ENCODE peak calls at places on chromosome 11, in eight cellular contexts. One of them, this sample, is unnamed. For H3K4me1, the result is how much of the 10 kb centered on the place peaks cover.

GRCh38 chr11:122100222-122101080 is 15.6 kb downstream of the BLID start:
- DNase-seq in tibial nerve: peak
- DNase-seq in cardiac muscle cell: peak
- DNase-seq in upper lobe of right lung: peak
- DNase-seq in heart left ventricle: peak
- DNase-seq in ovary: peak
- DNase-seq in right atrium auricular region: peak
- DNase-seq in psoas muscle: peak
- DNase-seq in this sample: peak

GRCh38 chr11:37506516-37506915 is 908.5 kb upstream of the RAG2 start:
- DNase-seq in heart left ventricle: no peak
- DNase-seq in cardiac muscle cell: peak
- DNase-seq in psoas muscle: no peak
- DNase-seq in ovary: no peak
- DNase-seq in right atrium auricular region: no peak
- DNase-seq in upper lobe of right lung: no peak
- DNase-seq in tibial nerve: no peak
- DNase-seq in this sample: no peak

GRCh38 chr11:60631939-60632338 is 67.5 kb upstream of the MS4A8 start:
- DNase-seq in right atrium auricular region: no peak
- DNase-seq in tibial nerve: no peak
- DNase-seq in ovary: no peak
- DNase-seq in heart left ventricle: no peak
- DNase-seq in psoas muscle: no peak
- DNase-seq in cardiac muscle cell: no peak
- DNase-seq in upper lobe of right lung: no peak
- DNase-seq in this sample: no peak

GRCh38 chr11:81989093-81989492 is 744.6 kb downstream of the FAM181B start:
- DNase-seq in psoas muscle: no peak
- DNase-seq in tibial nerve: no peak
- DNase-seq in heart left ventricle: no peak
- DNase-seq in upper lobe of right lung: no peak
- DNase-seq in cardiac muscle cell: no peak
- DNase-seq in right atrium auricular region: no peak
- DNase-seq in ovary: no peak
- DNase-seq in this sample: no peak

GRCh38 chr11:78902771-78903507 is 328.3 kb upstream of the NARS2 start:
- DNase-seq in heart left ventricle: no peak
- DNase-seq in upper lobe of right lung: no peak
- DNase-seq in tibial nerve: no peak
- DNase-seq in ovary: no peak
- DNase-seq in right atrium auricular region: no peak
- DNase-seq in psoas muscle: no peak
- DNase-seq in cardiac muscle cell: no peak
- DNase-seq in this sample: no peak

GRCh38 chr11:120652705-120653335 is 141.3 kb downstream of the GRIK4 start:
- DNase-seq in upper lobe of right lung: no peak
- DNase-seq in heart left ventricle: no peak
- DNase-seq in right atrium auricular region: no peak
- DNase-seq in ovary: no peak
- DNase-seq in cardiac muscle cell: peak
- DNase-seq in psoas muscle: no peak
- DNase-seq in tibial nerve: no peak
- DNase-seq in this sample: no peak

GRCh38 chr11:85685131-85685819 is 720 bp downstream of the CCDC89 start:
- DNase-seq in cardiac muscle cell: peak
- DNase-seq in psoas muscle: peak
- DNase-seq in tibial nerve: no peak
- DNase-seq in right atrium auricular region: no peak
- DNase-seq in ovary: peak
- DNase-seq in heart left ventricle: peak
- DNase-seq in upper lobe of right lung: peak
- DNase-seq in this sample: peak

GRCh38 chr11:119315139-119316016 is 1.6 kb downstream of the MCAM start:
- DNase-seq in cardiac muscle cell: no peak
- DNase-seq in psoas muscle: no peak
- DNase-seq in right atrium auricular region: no peak
- DNase-seq in ovary: no peak
- DNase-seq in tibial nerve: no peak
- DNase-seq in heart left ventricle: peak
- DNase-seq in upper lobe of right lung: no peak
- DNase-seq in this sample: no peak

GRCh38 chr11:46210133-46210636 is 67.3 kb upstream of the CREB3L1 start:
- DNase-seq in upper lobe of right lung: no peak
- DNase-seq in tibial nerve: no peak
- DNase-seq in heart left ventricle: no peak
- DNase-seq in ovary: no peak
- DNase-seq in cardiac muscle cell: peak
- DNase-seq in right atrium auricular region: no peak
- DNase-seq in psoas muscle: no peak
- DNase-seq in this sample: no peak

GRCh38 chr11:30107899-30108298 is 91.1 kb upstream of the KCNA4 start:
- DNase-seq in right atrium auricular region: no peak
- DNase-seq in heart left ventricle: no peak
- DNase-seq in ovary: no peak
- DNase-seq in cardiac muscle cell: peak
- DNase-seq in tibial nerve: no peak
- DNase-seq in upper lobe of right lung: no peak
- DNase-seq in psoas muscle: no peak
- DNase-seq in this sample: no peak

GRCh38 chr11:100404907-100405306 is 282.2 kb upstream of the ARHGAP42 start:
- DNase-seq in ovary: no peak
- DNase-seq in psoas muscle: no peak
- DNase-seq in tibial nerve: no peak
- DNase-seq in right atrium auricular region: no peak
- DNase-seq in upper lobe of right lung: peak
- DNase-seq in cardiac muscle cell: no peak
- DNase-seq in heart left ventricle: no peak
- DNase-seq in this sample: no peak

GRCh38 chr11:122004446-122004845 is 111.6 kb downstream of the BLID start:
- DNase-seq in psoas muscle: no peak
- DNase-seq in tibial nerve: no peak
- DNase-seq in right atrium auricular region: no peak
- DNase-seq in heart left ventricle: no peak
- DNase-seq in ovary: no peak
- DNase-seq in cardiac muscle cell: no peak
- DNase-seq in upper lobe of right lung: no peak
- DNase-seq in this sample: no peak

GRCh38 chr11:20116825-20117224 is 43.5 kb downstream of the DBX1 start:
- DNase-seq in right atrium auricular region: no peak
- DNase-seq in heart left ventricle: no peak
- DNase-seq in cardiac muscle cell: no peak
- DNase-seq in ovary: no peak
- DNase-seq in upper lobe of right lung: no peak
- DNase-seq in tibial nerve: no peak
- DNase-seq in psoas muscle: no peak
- DNase-seq in this sample: no peak

GRCh38 chr11:91199866-91200265 is 977.0 kb upstream of the CHORDC1 start:
- DNase-seq in psoas muscle: no peak
- DNase-seq in right atrium auricular region: no peak
- DNase-seq in upper lobe of right lung: no peak
- DNase-seq in tibial nerve: no peak
- DNase-seq in heart left ventricle: no peak
- DNase-seq in cardiac muscle cell: no peak
- DNase-seq in ovary: no peak
- DNase-seq in this sample: no peak

GRCh38 chr11:101707477-101707876 is 123.7 kb upstream of the TRPC6 start:
- DNase-seq in upper lobe of right lung: no peak
- DNase-seq in ovary: no peak
- DNase-seq in right atrium auricular region: no peak
- DNase-seq in heart left ventricle: no peak
- DNase-seq in cardiac muscle cell: no peak
- DNase-seq in tibial nerve: no peak
- DNase-seq in psoas muscle: no peak
- DNase-seq in this sample: no peak

GRCh38 chr11:125886997-125887372 is 483 bp upstream of the HYLS1 start:
- DNase-seq in psoas muscle: peak
- DNase-seq in tibial nerve: no peak
- DNase-seq in upper lobe of right lung: peak
- DNase-seq in ovary: peak
- DNase-seq in heart left ventricle: peak
- DNase-seq in right atrium auricular region: peak
- DNase-seq in cardiac muscle cell: peak
- DNase-seq in this sample: peak

GRCh38 chr11:8658210-8658968 is 24.1 kb downstream of the TRIM66 start:
- DNase-seq in right atrium auricular region: peak
- DNase-seq in heart left ventricle: no peak
- DNase-seq in upper lobe of right lung: no peak
- DNase-seq in ovary: no peak
- DNase-seq in psoas muscle: peak
- DNase-seq in cardiac muscle cell: peak
- DNase-seq in tibial nerve: no peak
- DNase-seq in this sample: no peak

GRCh38 chr11:128506999-128507591 is 80.3 kb downstream of the ETS1 start:
- DNase-seq in upper lobe of right lung: peak
- DNase-seq in cardiac muscle cell: peak
- DNase-seq in heart left ventricle: peak
- DNase-seq in right atrium auricular region: peak
- DNase-seq in tibial nerve: peak
- DNase-seq in psoas muscle: peak
- DNase-seq in ovary: peak
- DNase-seq in this sample: peak

GRCh38 chr11:35641206-35641885 is 21.2 kb upstream of the TRIM44 start:
- DNase-seq in right atrium auricular region: no peak
- DNase-seq in heart left ventricle: no peak
- DNase-seq in ovary: no peak
- DNase-seq in tibial nerve: no peak
- DNase-seq in cardiac muscle cell: peak
- DNase-seq in psoas muscle: no peak
- DNase-seq in upper lobe of right lung: no peak
- DNase-seq in this sample: no peak

GRCh38 chr11:69078508-69078907 is 29.8 kb downstream of the TPCN2 start:
- DNase-seq in upper lobe of right lung: no peak
- DNase-seq in psoas muscle: no peak
- DNase-seq in tibial nerve: no peak
- DNase-seq in right atrium auricular region: no peak
- DNase-seq in heart left ventricle: no peak
- DNase-seq in ovary: no peak
- DNase-seq in cardiac muscle cell: no peak
- DNase-seq in this sample: no peak
- H3K4me1 ChIP-seq in upper lobe of right lung: under half
- H3K4me1 ChIP-seq in psoas muscle: under half
- H3K4me1 ChIP-seq in tibial nerve: under half
- H3K4me1 ChIP-seq in right atrium auricular region: under half
- H3K4me1 ChIP-seq in heart left ventricle: under half
- H3K4me1 ChIP-seq in ovary: under half
- H3K4me1 ChIP-seq in cardiac muscle cell: under half
- H3K4me1 ChIP-seq in this sample: under half

DNA sequence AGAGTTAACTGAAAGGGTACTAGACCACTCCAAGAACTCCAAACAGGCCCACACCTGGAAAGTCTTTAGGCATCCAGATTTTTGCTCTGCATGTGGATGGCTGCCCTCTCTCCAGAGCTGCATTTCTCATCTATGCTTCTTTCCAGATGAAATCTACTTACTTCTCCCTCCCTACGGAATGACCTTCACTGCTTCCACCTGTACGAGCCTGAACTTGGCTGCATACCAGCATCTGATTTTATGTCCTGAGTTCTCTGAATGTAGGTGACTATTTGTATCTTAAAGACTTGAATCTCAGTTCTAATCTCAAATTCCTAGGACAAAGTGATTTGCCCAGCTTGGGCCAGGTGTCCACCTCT is 13.3 kb downstream of the CELF1 start:
- DNase-seq in ovary: no peak
- DNase-seq in right atrium auricular region: no peak
- DNase-seq in heart left ventricle: no peak
- DNase-seq in psoas muscle: no peak
- DNase-seq in tibial nerve: no peak
- DNase-seq in cardiac muscle cell: no peak
- DNase-seq in upper lobe of right lung: no peak
- DNase-seq in this sample: no peak
- TF ChIP-seq CTCF in ovary: no peak
- TF ChIP-seq CTCF in right atrium auricular region: no peak
- TF ChIP-seq CTCF in heart left ventricle: no peak
- TF ChIP-seq CTCF in psoas muscle: no peak
- TF ChIP-seq CTCF in tibial nerve: no peak
- TF ChIP-seq CTCF in cardiac muscle cell: no peak
- TF ChIP-seq CTCF in upper lobe of right lung: no peak
- TF ChIP-seq CTCF in this sample: no peak

GRCh38 chr11:130404727-130405126 is 23.7 kb downstream of the ADAMTS8 start:
- DNase-seq in right atrium auricular region: no peak
- DNase-seq in heart left ventricle: no peak
- DNase-seq in ovary: no peak
- DNase-seq in tibial nerve: no peak
- DNase-seq in cardiac muscle cell: no peak
- DNase-seq in psoas muscle: no peak
- DNase-seq in upper lobe of right lung: no peak
- DNase-seq in this sample: no peak
- H3K27ac ChIP-seq in right atrium auricular region: no peak
- H3K27ac ChIP-seq in heart left ventricle: no peak
- H3K27ac ChIP-seq in ovary: no peak
- H3K27ac ChIP-seq in tibial nerve: peak
- H3K27ac ChIP-seq in cardiac muscle cell: no peak
- H3K27ac ChIP-seq in psoas muscle: no peak
- H3K27ac ChIP-seq in upper lobe of right lung: no peak
- H3K27ac ChIP-seq in this sample: no peak

GRCh38 chr11:62572431-62572830 is 1.3 kb downstream of the EEF1G start:
- DNase-seq in tibial nerve: no peak
- DNase-seq in heart left ventricle: no peak
- DNase-seq in ovary: peak
- DNase-seq in upper lobe of right lung: no peak
- DNase-seq in cardiac muscle cell: no peak
- DNase-seq in psoas muscle: peak
- DNase-seq in right atrium auricular region: no peak
- DNase-seq in this sample: peak
- H3K4me1 ChIP-seq in tibial nerve: under half
- H3K4me1 ChIP-seq in heart left ventricle: under half
- H3K4me1 ChIP-seq in ovary: under half
- H3K4me1 ChIP-seq in upper lobe of right lung: under half
- H3K4me1 ChIP-seq in cardiac muscle cell: under half
- H3K4me1 ChIP-seq in psoas muscle: half or more
- H3K4me1 ChIP-seq in right atrium auricular region: under half
- H3K4me1 ChIP-seq in this sample: under half

GRCh38 chr11:73838443-73839122 is 38.1 kb downstream of the COA4 start:
- DNase-seq in tibial nerve: no peak
- DNase-seq in right atrium auricular region: no peak
- DNase-seq in heart left ventricle: no peak
- DNase-seq in upper lobe of right lung: no peak
- DNase-seq in psoas muscle: no peak
- DNase-seq in ovary: no peak
- DNase-seq in cardiac muscle cell: peak
- DNase-seq in this sample: no peak
- TF ChIP-seq CTCF in tibial nerve: no peak
- TF ChIP-seq CTCF in right atrium auricular region: no peak
- TF ChIP-seq CTCF in heart left ventricle: no peak
- TF ChIP-seq CTCF in upper lobe of right lung: no peak
- TF ChIP-seq CTCF in psoas muscle: no peak
- TF ChIP-seq CTCF in ovary: no peak
- TF ChIP-seq CTCF in cardiac muscle cell: no peak
- TF ChIP-seq CTCF in this sample: no peak

DNA sequence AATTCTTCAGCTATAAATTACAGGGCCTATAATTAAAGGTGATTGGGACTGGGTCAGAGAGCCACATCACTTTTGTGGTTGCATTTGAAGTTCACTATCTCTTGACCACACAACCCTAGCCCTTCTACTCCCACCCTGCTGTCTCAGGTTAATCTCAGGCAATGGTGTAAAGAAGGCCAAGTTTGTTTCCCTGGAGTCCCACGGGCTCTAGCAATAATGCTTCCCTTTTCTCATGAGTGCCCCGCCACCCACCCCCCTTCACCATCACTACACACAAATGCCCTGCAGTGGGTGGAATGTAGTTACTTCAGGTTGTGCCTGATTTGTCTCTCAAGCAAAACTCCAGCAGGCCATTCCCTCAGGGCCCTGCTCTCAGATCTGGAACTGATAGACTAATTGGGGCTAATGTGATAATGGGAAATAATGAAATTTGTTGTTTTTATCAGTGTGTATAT is 1.8 kb upstream of the EHF start:
- DNase-seq in tibial nerve: no peak
- DNase-seq in ovary: no peak
- DNase-seq in upper lobe of right lung: no peak
- DNase-seq in psoas muscle: no peak
- DNase-seq in heart left ventricle: no peak
- DNase-seq in cardiac muscle cell: no peak
- DNase-seq in right atrium auricular region: no peak
- DNase-seq in this sample: no peak
- H3K27ac ChIP-seq in tibial nerve: no peak
- H3K27ac ChIP-seq in ovary: no peak
- H3K27ac ChIP-seq in upper lobe of right lung: no peak
- H3K27ac ChIP-seq in psoas muscle: no peak
- H3K27ac ChIP-seq in heart left ventricle: no peak
- H3K27ac ChIP-seq in cardiac muscle cell: no peak
- H3K27ac ChIP-seq in right atrium auricular region: no peak
- H3K27ac ChIP-seq in this sample: no peak